ENCODE peak calls at places on chromosomes 5 and 9, in nine cellular contexts. V is GM03348; Z is AG20443; G is stimulated activated CD8-positive, alpha-beta memory T cell treated with anti-CD3 and anti-CD28 coated beads, Interleukin-7, amount 100 ng/mL, for 24 hours; N is bronchial epithelial cell; X is fibroblast of pulmonary artery; R is IMR-90; Y is glutamatergic neuron; J is Caco-2. Q is an unnamed sample.

GRCh38 chr5:39476466-39477215 is 51.9 kb upstream of the DAB2 start:
- DNase-seq in G (no peak), N (peak), Y (no peak), V (peak), J (no peak), X (peak), Z (peak), R (peak), Q (no peak)

GRCh38 chr9:77816641-77817341 is 168.7 kb upstream of the GNA14 start:
- DNase-seq in X (peak), R (peak), J (no peak), Z (no peak), Y (no peak), V (no peak), G (no peak), N (peak), Q (no peak)

GRCh38 chr5:106873558-106873957 is 797.2 kb downstream of the EFNA5 start:
- DNase-seq in X (no peak), R (no peak), Y (no peak), Z (no peak), V (no peak), N (peak), G (no peak), J (no peak), Q (no peak)

GRCh38 chr5:6780802-6781391 is 67.7 kb downstream of the TENT4A start:
- DNase-seq in N (no peak), J (no peak), Y (no peak), Z (no peak), X (no peak), G (no peak), V (no peak), R (no peak), Q (no peak)

GRCh38 chr5:69129413-69129812 is 35.6 kb downstream of the SLC30A5 start:
- DNase-seq in J (no peak), V (peak), N (peak), G (no peak), Y (no peak), Z (peak), R (peak), X (peak), Q (peak)

GRCh38 chr5:178642351-178642909 is 15.6 kb upstream of the CLK4 start:
- DNase-seq in Y (no peak), X (peak), J (no peak), Z (no peak), N (peak), G (no peak), V (no peak), R (peak), Q (peak)

GRCh38 chr5:172345886-172346285 is 62.3 kb upstream of the UBTD2 start:
- DNase-seq in J (no peak), Z (no peak), V (no peak), N (no peak), G (no peak), R (no peak), Y (no peak), X (no peak), Q (no peak)

GRCh38 chr9:35749515-35750255 is 598 bp downstream of the RGP1 start:
- DNase-seq in N (peak), R (no peak), V (peak), Y (no peak), G (no peak), Z (no peak), X (no peak), J (peak), Q (no peak)

GRCh38 chr5:64773533-64773932 is 4.8 kb downstream of the CWC27 start:
- DNase-seq in G (no peak), R (no peak), V (no peak), N (no peak), X (no peak), Y (no peak), J (no peak), Z (no peak), Q (no peak)

GRCh38 chr5:38347040-38347763 is 88.8 kb downstream of the EGFLAM start:
- DNase-seq in N (peak), V (no peak), R (no peak), Z (peak), G (no peak), J (no peak), Y (no peak), X (no peak), Q (no peak)

GRCh38 chr9:78671785-78672184 is 374.9 kb downstream of the PSAT1 start:
- DNase-seq in X (no peak), J (no peak), R (no peak), V (no peak), Z (no peak), N (no peak), G (no peak), Y (no peak), Q (no peak)

GRCh38 chr9:131405429-131405828 is 11.5 kb downstream of the PRRC2B start:
- DNase-seq in J (no peak), G (no peak), Y (no peak), N (no peak), R (peak), X (peak), V (peak), Z (peak), Q (no peak)

GRCh38 chr9:38035873-38036272 is 33.2 kb downstream of the SHB start:
- DNase-seq in J (no peak), V (peak), R (peak), G (no peak), Z (peak), X (peak), N (peak), Y (no peak), Q (no peak)

GRCh38 chr9:115672477-115673316 is 480.9 kb upstream of the PAPPA start:
- DNase-seq in X (peak), N (peak), G (no peak), J (no peak), Y (no peak), R (peak), Z (peak), V (peak), Q (peak)

GRCh38 chr5:14268738-14269137 is 125.6 kb downstream of the TRIO start:
- DNase-seq in G (no peak), X (peak), Y (no peak), Z (no peak), N (no peak), R (peak), J (no peak), V (peak), Q (no peak)

GRCh38 chr5:463952-464351 is 21.0 kb downstream of the EXOC3 start:
- DNase-seq in G (peak), N (no peak), V (no peak), Y (peak), Z (no peak), R (no peak), X (no peak), J (no peak), Q (no peak)

GRCh38 chr9:6239048-6239461 is 23.4 kb downstream of the IL33 start:
- DNase-seq in N (peak), X (peak), R (peak), J (peak), Z (no peak), V (no peak), G (no peak), Y (no peak), Q (no peak)

GRCh38 chr5:122076669-122077450 is 1.2 kb downstream of the LOX start:
- DNase-seq in V (peak), Y (peak), X (peak), J (peak), R (peak), G (no peak), Z (peak), N (peak), Q (peak)

GRCh38 chr9:79600466-79600865 is 28.7 kb downstream of the TLE4 start:
- DNase-seq in G (no peak), R (no peak), X (no peak), J (no peak), Z (no peak), N (no peak), Y (no peak), V (no peak), Q (no peak)

GRCh38 chr5:66242050-66242449 is 98.0 kb downstream of the SREK1 start:
- DNase-seq in Y (no peak), X (peak), G (no peak), N (peak), J (no peak), Z (no peak), R (no peak), V (no peak), Q (no peak)

GRCh38 chr5:16805478-16805877 is 130.6 kb downstream of the MYO10 start:
- DNase-seq in X (no peak), Z (peak), V (peak), N (no peak), G (no peak), Y (no peak), R (no peak), J (no peak), Q (no peak)

GRCh38 chr9:106062252-106062651 is 367.9 kb downstream of the TMEM38B start:
- DNase-seq in R (no peak), J (no peak), G (no peak), N (peak), V (no peak), X (no peak), Z (no peak), Y (no peak), Q (no peak)

Q was measured in skeletal muscle cell.